ENCODE peak calls at places on chromosome 14, in nine cellular contexts. N is IMR-90; P is NAMALWA; M is substantia nigra; F is HFFc6; H is trophoblast cell; D is cardiac fibroblast; V is activated CD8-positive, alpha-beta memory T cell treated with anti-CD3 and anti-CD28 coated beads for 48 hours; J is adrenal gland. Z is an unnamed sample.

GRCh38 chr14:50733479-50733878 is 65.4 kb upstream of the SAV1 start:
- DNase-seq in H (no peak), M (no peak), J (no peak), D (no peak), P (no peak), N (no peak), V (no peak), F (no peak), Z (peak)

GRCh38 chr14:21923820-21924219 is 250.2 kb upstream of the OR4E1 start:
- DNase-seq in V (no peak), M (no peak), D (no peak), N (no peak), H (no peak), P (peak), J (no peak), F (no peak), Z (no peak)

GRCh38 chr14:91515979-91516378 is 5.9 kb upstream of the PPP4R3A start:
- DNase-seq in H (no peak), M (no peak), N (no peak), V (no peak), D (no peak), J (no peak), F (no peak), P (no peak), Z (no peak)

GRCh38 chr14:85188836-85189235 is 341.1 kb upstream of the FLRT2 start:
- DNase-seq in F (no peak), P (no peak), N (no peak), V (no peak), M (no peak), D (no peak), J (no peak), H (no peak), Z (no peak)

GRCh38 chr14:81582420-81582819 is 48.8 kb upstream of the SEL1L start:
- DNase-seq in V (no peak), P (no peak), H (no peak), J (no peak), F (no peak), N (no peak), D (peak), M (no peak), Z (no peak)

GRCh38 chr14:96581902-96582640 is 79.9 kb downstream of the PAPOLA start:
- DNase-seq in F (no peak), J (no peak), M (no peak), V (no peak), H (no peak), P (peak), N (no peak), D (no peak), Z (no peak)

GRCh38 chr14:61433169-61433568 is 111.8 kb downstream of the PRKCH start:
- DNase-seq in N (peak), J (no peak), V (no peak), H (no peak), P (no peak), D (no peak), M (no peak), F (no peak), Z (no peak)

GRCh38 chr14:25048170-25049126 is 1.5 kb downstream of the STXBP6 start:
- DNase-seq in J (peak), V (no peak), M (no peak), D (peak), H (no peak), N (peak), F (peak), P (no peak), Z (peak)

GRCh38 chr14:22650960-22651521 is 6.9 kb upstream of the OR6J1 start:
- DNase-seq in J (no peak), P (peak), H (no peak), V (no peak), M (no peak), F (no peak), D (no peak), N (no peak), Z (peak)

GRCh38 chr14:58501214-58501816 is 73.8 kb downstream of the KIAA0586 start:
- DNase-seq in H (peak), N (peak), V (no peak), D (peak), P (peak), F (peak), J (no peak), M (no peak), Z (peak)

GRCh38 chr14:94571950-94572349 is 9.3 kb upstream of the SERPINA5 start:
- DNase-seq in V (no peak), D (peak), F (no peak), M (no peak), P (no peak), N (peak), J (peak), H (no peak), Z (peak)

Z was measured in fibroblast of gingiva.